ENCODE peak calls at places on chromosomes 11 and 22, in four cellular contexts. N is transverse colon; E is CD8-positive, alpha-beta memory T cell; U is SK-N-SH. Z is an unnamed sample.

GRCh38 chr11:108117746-108118371 is 3.5 kb upstream of the ACAT1 start:
- DNase-seq in N (no peak), E (no peak), U (peak; percentile 44), Z (peak; percentile 62)

GRCh38 chr22:20239063-20239950 is 28.8 kb downstream of the RTN4R start:
- DNase-seq in N (peak; percentile 19), E (no peak), U (no peak), Z (no peak)

GRCh38 chr22:33438273-33438672 is 380.1 kb upstream of the SYN3 start:
- DNase-seq in N (no peak), E (no peak), U (no peak), Z (peak; percentile 27)

GRCh38 chr11:35978891-35979290 is 35.0 kb downstream of the LDLRAD3 start:
- DNase-seq in N (no peak), E (no peak), U (no peak), Z (no peak)

GRCh38 chr11:104798794-104799193 is 99.5 kb downstream of the CASP12 start:
- DNase-seq in N (no peak), E (no peak), U (no peak), Z (no peak)

GRCh38 chr22:50086526-50086925 is 1.3 kb upstream of the MLC1 start:
- DNase-seq in N (no peak), E (no peak), U (no peak), Z (no peak)

GRCh38 chr22:30860176-30861105 is 108.1 kb downstream of the MORC2 start:
- DNase-seq in N (no peak), E (no peak), U (peak; percentile 32), Z (no peak)

GRCh38 chr11:10351768-10352641 is 47.1 kb downstream of the ADM start:
- DNase-seq in N (peak; percentile 52), E (no peak), U (peak; percentile 38), Z (no peak)

GRCh38 chr11:61871158-61871597 is 20.2 kb downstream of the FADS3 start:
- DNase-seq in N (peak; percentile 65), E (peak; percentile 42), U (peak; percentile 94), Z (peak; percentile 71)

GRCh38 chr11:60978546-60979380 is 7.3 kb downstream of the CD6 start:
- DNase-seq in N (no peak), E (peak; percentile 64), U (peak; percentile 58), Z (peak; percentile 43)

GRCh38 chr11:19868281-19868821 is 155.7 kb downstream of the NAV2 start:
- DNase-seq in N (peak; percentile 11), E (no peak), U (peak; percentile 31), Z (no peak)

GRCh38 chr11:10456519-10456918 is 1.5 kb downstream of the AMPD3 start:
- DNase-seq in N (no peak), E (no peak), U (no peak), Z (peak; percentile 29)

GRCh38 chr22:30857791-30858190 is 110.8 kb downstream of the MORC2 start:
- DNase-seq in N (no peak), E (no peak), U (no peak), Z (no peak)

GRCh38 chr11:66855574-66856495 is 1.0 kb upstream of the LRFN4 start:
- DNase-seq in N (peak; percentile 96), E (peak; percentile 76), U (peak; percentile 96), Z (peak; percentile 92)

GRCh38 chr22:32354360-32355351 is 3.0 kb upstream of the RFPL3 start:
- DNase-seq in N (no peak), E (no peak), U (no peak), Z (no peak)

GRCh38 chr22:29689872-29690213 is 30.0 kb upstream of the CABP7 start:
- DNase-seq in N (peak; percentile 58), E (no peak), U (peak; percentile 79), Z (peak; percentile 21)

GRCh38 chr11:78954261-78954660 is 379.6 kb upstream of the NARS2 start:
- DNase-seq in N (no peak), E (no peak), U (no peak), Z (no peak)

GRCh38 chr11:107050126-107050525 is 31.9 kb upstream of the GUCY1A2 start:
- DNase-seq in N (no peak), E (no peak), U (no peak), Z (no peak)

GRCh38 chr11:67119577-67120391 is 721 bp downstream of the KDM2A start:
- DNase-seq in N (peak; percentile 32), E (peak; percentile 16), U (peak; percentile 79), Z (peak; percentile 42)

GRCh38 chr11:26522912-26523610 is 49.0 kb downstream of the MUC15 start:
- DNase-seq in N (no peak), E (no peak), U (no peak), Z (peak; percentile 45)

GRCh38 chr11:128509990-128510389 is 77.4 kb downstream of the ETS1 start:
- DNase-seq in N (no peak), E (no peak), U (no peak), Z (no peak)

GRCh38 chr11:62883677-62884076 is 3.0 kb downstream of the SLC3A2 start:
- DNase-seq in N (no peak), E (no peak), U (no peak), Z (no peak)

GRCh38 chr11:82732734-82733443 is 775 bp downstream of the FAM181B start:
- DNase-seq in N (peak; percentile 13), E (no peak), U (peak; percentile 87), Z (no peak)

GRCh38 chr11:33377100-33377851 is 120.1 kb downstream of the HIPK3 start:
- DNase-seq in N (no peak), E (no peak), U (no peak), Z (no peak)
- H3K4me3 ChIP-seq in N (no peak overlapping the region), E (no peak overlapping the region), U (peak overlapping the region; percentile 76), Z (peak overlapping the region; percentile 33)

DNA sequence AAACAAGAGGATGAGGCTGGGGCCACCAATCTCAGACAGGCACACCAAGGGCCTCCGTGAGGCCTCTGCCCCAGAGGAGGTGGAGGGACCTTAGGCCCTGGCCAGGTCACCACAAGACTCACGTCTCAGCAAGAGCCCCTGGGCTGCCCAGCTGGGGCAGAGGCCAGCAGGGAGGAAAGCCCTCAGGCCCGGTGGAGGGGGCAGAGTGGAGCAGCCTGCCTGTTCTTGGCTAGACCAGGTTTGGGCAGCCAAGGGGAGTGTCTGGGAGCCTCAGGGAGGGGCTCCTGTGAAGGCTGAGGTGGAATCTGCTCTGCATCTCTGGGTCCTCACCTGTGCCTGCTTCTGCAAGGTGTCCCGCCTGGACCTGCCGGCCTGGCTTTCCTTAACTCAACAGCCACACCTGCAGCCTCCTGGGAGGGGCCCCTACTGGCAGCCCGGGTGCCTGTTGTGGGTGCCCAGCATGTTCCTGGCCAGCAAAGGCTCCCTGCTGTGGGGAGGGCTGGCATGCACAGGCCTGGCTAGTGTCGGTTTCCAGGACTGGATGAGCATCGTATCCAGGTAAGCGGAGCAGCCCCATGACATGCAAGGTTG is 11.9 kb downstream of the TTLL12 start:
- DNase-seq in N (no peak), E (no peak), U (no peak), Z (no peak)
- H3K4me3 ChIP-seq in N (no peak overlapping the region), E (no peak overlapping the region), U (no peak overlapping the region), Z (no peak overlapping the region)

DNA sequence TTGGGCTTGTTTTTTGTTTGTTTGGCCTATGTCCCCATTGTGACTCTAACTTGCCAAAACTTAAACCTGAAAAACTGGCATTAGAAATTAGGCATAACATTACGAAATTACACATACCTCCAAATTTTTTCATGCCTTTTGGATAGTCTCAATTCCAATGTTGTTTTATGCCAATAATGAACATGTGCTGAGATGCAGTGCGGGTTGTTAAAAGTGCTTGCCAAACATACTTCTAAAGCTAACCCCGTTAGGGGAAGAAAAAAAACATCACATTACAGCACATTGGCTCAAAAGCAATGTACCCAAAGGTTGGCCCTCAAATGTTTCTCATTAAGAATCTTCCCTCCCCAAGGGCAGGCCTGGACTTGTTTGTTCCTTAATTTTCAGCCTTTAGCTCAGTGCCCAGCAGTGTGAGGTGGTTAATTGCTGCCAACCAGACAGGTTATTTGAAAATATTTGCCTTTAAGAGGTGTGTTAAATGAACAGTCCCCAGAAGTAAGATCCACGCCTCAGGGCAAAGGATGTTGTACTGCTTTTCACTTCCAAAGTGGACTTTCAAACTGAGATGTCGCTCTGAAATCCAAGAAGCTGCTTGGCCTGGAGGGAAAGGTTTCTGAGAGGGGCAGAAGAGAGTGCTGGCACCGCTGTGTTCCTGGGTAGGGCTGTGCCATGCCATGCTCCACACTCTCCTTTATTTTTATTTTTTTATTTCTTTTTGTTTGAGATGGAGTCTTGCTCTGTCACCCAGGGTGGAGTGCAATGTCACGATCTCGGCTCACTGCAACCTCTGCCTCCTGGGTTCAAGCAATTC is 32.9 kb upstream of the FBLN1 start:
- DNase-seq in N (no peak), E (no peak), U (no peak), Z (no peak)
- H3K4me3 ChIP-seq in N (no peak overlapping the region), E (no peak overlapping the region), U (no peak overlapping the region), Z (no peak overlapping the region)

DNA sequence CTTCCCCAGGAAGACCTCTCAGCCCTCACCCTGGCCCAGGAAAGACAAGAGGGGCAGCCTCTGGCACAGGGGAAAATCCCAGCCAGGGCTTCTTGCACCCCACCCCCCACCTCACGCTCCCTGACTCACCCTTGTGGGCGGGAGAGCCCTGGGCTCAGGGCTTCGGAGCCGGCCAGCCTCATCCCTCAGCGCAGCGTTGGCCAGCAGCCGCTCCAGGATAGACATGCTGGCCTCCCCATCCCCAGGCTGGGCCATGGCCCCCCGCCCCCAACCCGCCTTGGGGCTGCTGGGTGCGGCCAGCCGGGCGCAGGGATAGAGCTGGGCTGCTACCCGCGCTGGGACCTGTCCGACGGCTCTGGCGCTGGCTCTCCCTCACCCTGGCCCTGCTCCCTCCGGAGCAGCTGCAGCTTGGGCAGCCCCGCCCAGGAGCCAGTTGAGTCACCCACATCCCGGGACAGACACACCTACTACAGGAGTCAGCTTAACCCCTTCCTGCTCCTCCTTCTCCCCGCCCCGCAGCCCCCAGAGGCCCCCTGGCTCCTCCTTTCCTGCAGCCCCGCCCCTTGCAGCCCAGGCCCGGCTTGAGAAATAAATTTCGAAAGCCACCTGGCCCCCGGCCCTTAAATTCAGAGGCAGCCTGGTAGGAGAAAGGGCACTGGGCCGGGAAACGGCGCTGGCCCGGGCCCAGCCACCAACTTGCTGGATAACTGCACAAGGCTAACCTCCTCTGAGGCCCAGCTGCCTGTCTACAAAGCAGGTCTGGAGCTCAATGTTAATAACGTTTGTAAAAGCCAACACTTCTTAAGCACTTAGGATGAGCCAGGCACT is 13.4 kb downstream of the TNKS1BP1 start:
- DNase-seq in N (peak; percentile 92), E (no peak), U (peak; percentile 68), Z (peak; percentile 81)
- H3K4me3 ChIP-seq in N (peak overlapping the region; percentile 37), E (no peak overlapping the region), U (peak overlapping the region; percentile 42), Z (peak overlapping the region; percentile 27)

DNA sequence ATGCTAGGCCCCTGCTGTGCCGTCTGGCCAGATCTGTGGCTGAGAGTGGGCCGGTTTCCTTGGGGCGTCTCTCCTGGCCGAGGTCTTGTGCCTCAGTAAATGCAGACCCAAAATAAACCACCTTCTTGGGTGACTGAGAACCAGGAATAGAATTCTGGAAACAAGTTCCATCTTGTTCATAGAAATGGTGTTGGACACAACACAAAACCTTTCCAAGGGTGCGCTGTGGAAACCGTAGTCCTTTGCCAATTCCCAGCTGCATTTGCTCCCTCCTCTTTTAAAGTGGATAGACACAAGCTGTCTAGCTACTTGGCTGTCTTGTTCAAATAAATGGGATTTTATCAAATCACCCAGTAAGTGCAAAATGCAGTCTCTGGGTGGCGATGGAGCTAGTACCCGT is 300.2 kb downstream of the SHANK2 start:
- DNase-seq in N (no peak), E (no peak), U (no peak), Z (no peak)
- H3K4me3 ChIP-seq in N (no peak overlapping the region), E (no peak overlapping the region), U (no peak overlapping the region), Z (no peak overlapping the region)

GRCh38 chr22:36863281-36863680 is 2.5 kb downstream of the NCF4 start:
- DNase-seq in N (no peak), E (no peak), U (no peak), Z (peak; percentile 51)
- H3K4me3 ChIP-seq in N (no peak overlapping the region), E (no peak overlapping the region), U (no peak overlapping the region), Z (peak overlapping the region; percentile 69)

DNA sequence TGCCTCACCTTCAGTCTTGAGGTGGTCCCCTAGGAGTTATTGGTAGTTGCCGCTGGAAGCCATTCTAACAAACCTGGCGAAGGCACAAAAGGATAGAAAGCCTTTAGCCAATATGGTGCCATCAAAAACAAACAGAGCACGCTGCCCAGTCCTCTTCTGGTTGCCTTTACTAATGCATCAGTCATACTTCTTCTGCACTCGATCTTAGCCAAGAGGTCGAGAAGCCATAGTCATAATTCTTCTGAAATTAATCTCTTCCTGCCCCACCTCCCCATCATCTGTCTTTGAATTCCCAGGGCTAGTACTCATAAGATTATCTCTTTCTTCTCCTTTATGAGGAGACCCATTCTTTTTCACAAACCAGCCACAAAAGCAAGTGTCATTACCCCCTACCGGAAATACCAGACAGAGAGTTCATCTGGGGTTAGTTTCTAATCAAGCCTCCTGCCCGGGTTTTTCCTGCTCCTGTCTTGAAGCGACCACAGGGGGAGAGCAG is 21.4 kb upstream of the EHF start:
- DNase-seq in N (no peak), E (no peak), U (no peak), Z (peak; percentile 19)
- H3K4me3 ChIP-seq in N (no peak overlapping the region), E (no peak overlapping the region), U (no peak overlapping the region), Z (no peak overlapping the region)